ENCODE peak calls at places on chromosomes 7 and 10, in eight cellular contexts. One of them, this sample, is unnamed.

GRCh38 chr10:60521974-60522405 is 132.3 kb upstream of the ANK3 start:
- DNase-seq in activated T-helper 1 cell treated with anti-CD3 and anti-CD28 coated beads, Interleukin-12 subunit alpha, Interleukin-12 subunit beta, Interleukin-2, Interleukin-4 antibody, amounts not matched to agents 30 ng/mL and 10 ng/mL and 1 ng/mL, durations not matched to agents 14 hours and 24 hours and 36 hours: no peak
- DNase-seq in stimulated activated CD4-positive, alpha-beta T cell treated with anti-CD3 and anti-CD28 coated beads, Interleukin-1b, Interleukin-23, amount 100 ng/mL, for 24 hours: no peak
- DNase-seq in GM10248: no peak
- DNase-seq in endothelial cell of umbilical vein: peak; percentile 11
- DNase-seq in PC-9: no peak
- DNase-seq in GM20000: no peak
- DNase-seq in neuronal stem cell: no peak
- DNase-seq in this sample: peak; percentile 6

GRCh38 chr7:28529755-28530154 is 117.4 kb downstream of the CREB5 start:
- DNase-seq in activated T-helper 1 cell treated with anti-CD3 and anti-CD28 coated beads, Interleukin-12 subunit alpha, Interleukin-12 subunit beta, Interleukin-2, Interleukin-4 antibody, amounts not matched to agents 30 ng/mL and 10 ng/mL and 1 ng/mL, durations not matched to agents 14 hours and 24 hours and 36 hours: no peak
- DNase-seq in stimulated activated CD4-positive, alpha-beta T cell treated with anti-CD3 and anti-CD28 coated beads, Interleukin-1b, Interleukin-23, amount 100 ng/mL, for 24 hours: no peak
- DNase-seq in GM10248: no peak
- DNase-seq in endothelial cell of umbilical vein: no peak
- DNase-seq in PC-9: no peak
- DNase-seq in GM20000: no peak
- DNase-seq in neuronal stem cell: no peak
- DNase-seq in this sample: no peak

GRCh38 chr7:142556745-142557144 is 192.5 kb upstream of the PRSS1 start:
- DNase-seq in activated T-helper 1 cell treated with anti-CD3 and anti-CD28 coated beads, Interleukin-12 subunit alpha, Interleukin-12 subunit beta, Interleukin-2, Interleukin-4 antibody, amounts not matched to agents 30 ng/mL and 10 ng/mL and 1 ng/mL, durations not matched to agents 14 hours and 24 hours and 36 hours: no peak
- DNase-seq in stimulated activated CD4-positive, alpha-beta T cell treated with anti-CD3 and anti-CD28 coated beads, Interleukin-1b, Interleukin-23, amount 100 ng/mL, for 24 hours: no peak
- DNase-seq in GM10248: no peak
- DNase-seq in endothelial cell of umbilical vein: peak; percentile 91
- DNase-seq in PC-9: peak; percentile 98
- DNase-seq in GM20000: no peak
- DNase-seq in neuronal stem cell: no peak
- DNase-seq in this sample: no peak

GRCh38 chr7:100949931-100950443 is 653 bp downstream of the MUC3A start:
- DNase-seq in activated T-helper 1 cell treated with anti-CD3 and anti-CD28 coated beads, Interleukin-12 subunit alpha, Interleukin-12 subunit beta, Interleukin-2, Interleukin-4 antibody, amounts not matched to agents 30 ng/mL and 10 ng/mL and 1 ng/mL, durations not matched to agents 14 hours and 24 hours and 36 hours: no peak
- DNase-seq in stimulated activated CD4-positive, alpha-beta T cell treated with anti-CD3 and anti-CD28 coated beads, Interleukin-1b, Interleukin-23, amount 100 ng/mL, for 24 hours: no peak
- DNase-seq in GM10248: no peak
- DNase-seq in endothelial cell of umbilical vein: no peak
- DNase-seq in PC-9: no peak
- DNase-seq in GM20000: no peak
- DNase-seq in neuronal stem cell: no peak
- DNase-seq in this sample: no peak

GRCh38 chr10:89278034-89278535 is 23.8 kb upstream of the IFIT2 start:
- DNase-seq in activated T-helper 1 cell treated with anti-CD3 and anti-CD28 coated beads, Interleukin-12 subunit alpha, Interleukin-12 subunit beta, Interleukin-2, Interleukin-4 antibody, amounts not matched to agents 30 ng/mL and 10 ng/mL and 1 ng/mL, durations not matched to agents 14 hours and 24 hours and 36 hours: no peak
- DNase-seq in stimulated activated CD4-positive, alpha-beta T cell treated with anti-CD3 and anti-CD28 coated beads, Interleukin-1b, Interleukin-23, amount 100 ng/mL, for 24 hours: no peak
- DNase-seq in GM10248: no peak
- DNase-seq in endothelial cell of umbilical vein: peak; percentile 98
- DNase-seq in PC-9: peak; percentile 96
- DNase-seq in GM20000: no peak
- DNase-seq in neuronal stem cell: no peak
- DNase-seq in this sample: no peak

GRCh38 chr10:132974249-132974796 is 32.0 kb upstream of the CFAP46 start:
- DNase-seq in activated T-helper 1 cell treated with anti-CD3 and anti-CD28 coated beads, Interleukin-12 subunit alpha, Interleukin-12 subunit beta, Interleukin-2, Interleukin-4 antibody, amounts not matched to agents 30 ng/mL and 10 ng/mL and 1 ng/mL, durations not matched to agents 14 hours and 24 hours and 36 hours: no peak
- DNase-seq in stimulated activated CD4-positive, alpha-beta T cell treated with anti-CD3 and anti-CD28 coated beads, Interleukin-1b, Interleukin-23, amount 100 ng/mL, for 24 hours: no peak
- DNase-seq in GM10248: no peak
- DNase-seq in endothelial cell of umbilical vein: no peak
- DNase-seq in PC-9: no peak
- DNase-seq in GM20000: no peak
- DNase-seq in neuronal stem cell: no peak
- DNase-seq in this sample: no peak

GRCh38 chr10:26292058-26292457 is 75.5 kb downstream of the GAD2 start:
- DNase-seq in activated T-helper 1 cell treated with anti-CD3 and anti-CD28 coated beads, Interleukin-12 subunit alpha, Interleukin-12 subunit beta, Interleukin-2, Interleukin-4 antibody, amounts not matched to agents 30 ng/mL and 10 ng/mL and 1 ng/mL, durations not matched to agents 14 hours and 24 hours and 36 hours: no peak
- DNase-seq in stimulated activated CD4-positive, alpha-beta T cell treated with anti-CD3 and anti-CD28 coated beads, Interleukin-1b, Interleukin-23, amount 100 ng/mL, for 24 hours: no peak
- DNase-seq in GM10248: no peak
- DNase-seq in endothelial cell of umbilical vein: no peak
- DNase-seq in PC-9: no peak
- DNase-seq in GM20000: no peak
- DNase-seq in neuronal stem cell: peak; percentile 83
- DNase-seq in this sample: no peak

GRCh38 chr10:57880441-57881301 is 387.0 kb downstream of the IPMK start:
- DNase-seq in activated T-helper 1 cell treated with anti-CD3 and anti-CD28 coated beads, Interleukin-12 subunit alpha, Interleukin-12 subunit beta, Interleukin-2, Interleukin-4 antibody, amounts not matched to agents 30 ng/mL and 10 ng/mL and 1 ng/mL, durations not matched to agents 14 hours and 24 hours and 36 hours: no peak
- DNase-seq in stimulated activated CD4-positive, alpha-beta T cell treated with anti-CD3 and anti-CD28 coated beads, Interleukin-1b, Interleukin-23, amount 100 ng/mL, for 24 hours: no peak
- DNase-seq in GM10248: no peak
- DNase-seq in endothelial cell of umbilical vein: no peak
- DNase-seq in PC-9: no peak
- DNase-seq in GM20000: no peak
- DNase-seq in neuronal stem cell: no peak
- DNase-seq in this sample: no peak

GRCh38 chr7:110309941-110310340 is 781.0 kb upstream of the LRRN3 start:
- DNase-seq in activated T-helper 1 cell treated with anti-CD3 and anti-CD28 coated beads, Interleukin-12 subunit alpha, Interleukin-12 subunit beta, Interleukin-2, Interleukin-4 antibody, amounts not matched to agents 30 ng/mL and 10 ng/mL and 1 ng/mL, durations not matched to agents 14 hours and 24 hours and 36 hours: no peak
- DNase-seq in stimulated activated CD4-positive, alpha-beta T cell treated with anti-CD3 and anti-CD28 coated beads, Interleukin-1b, Interleukin-23, amount 100 ng/mL, for 24 hours: no peak
- DNase-seq in GM10248: no peak
- DNase-seq in endothelial cell of umbilical vein: no peak
- DNase-seq in PC-9: no peak
- DNase-seq in GM20000: no peak
- DNase-seq in neuronal stem cell: no peak
- DNase-seq in this sample: no peak

GRCh38 chr7:84492128-84492527 is 297.5 kb upstream of the SEMA3A start:
- DNase-seq in activated T-helper 1 cell treated with anti-CD3 and anti-CD28 coated beads, Interleukin-12 subunit alpha, Interleukin-12 subunit beta, Interleukin-2, Interleukin-4 antibody, amounts not matched to agents 30 ng/mL and 10 ng/mL and 1 ng/mL, durations not matched to agents 14 hours and 24 hours and 36 hours: no peak
- DNase-seq in stimulated activated CD4-positive, alpha-beta T cell treated with anti-CD3 and anti-CD28 coated beads, Interleukin-1b, Interleukin-23, amount 100 ng/mL, for 24 hours: no peak
- DNase-seq in GM10248: no peak
- DNase-seq in endothelial cell of umbilical vein: no peak
- DNase-seq in PC-9: no peak
- DNase-seq in GM20000: no peak
- DNase-seq in neuronal stem cell: no peak
- DNase-seq in this sample: no peak

GRCh38 chr7:155532792-155533119 is 13.6 kb downstream of the CNPY1 start:
- DNase-seq in activated T-helper 1 cell treated with anti-CD3 and anti-CD28 coated beads, Interleukin-12 subunit alpha, Interleukin-12 subunit beta, Interleukin-2, Interleukin-4 antibody, amounts not matched to agents 30 ng/mL and 10 ng/mL and 1 ng/mL, durations not matched to agents 14 hours and 24 hours and 36 hours: no peak
- DNase-seq in stimulated activated CD4-positive, alpha-beta T cell treated with anti-CD3 and anti-CD28 coated beads, Interleukin-1b, Interleukin-23, amount 100 ng/mL, for 24 hours: no peak
- DNase-seq in GM10248: no peak
- DNase-seq in endothelial cell of umbilical vein: no peak
- DNase-seq in PC-9: no peak
- DNase-seq in GM20000: no peak
- DNase-seq in neuronal stem cell: no peak
- DNase-seq in this sample: no peak

GRCh38 chr7:50534690-50535290 is 30.4 kb downstream of the DDC start:
- DNase-seq in activated T-helper 1 cell treated with anti-CD3 and anti-CD28 coated beads, Interleukin-12 subunit alpha, Interleukin-12 subunit beta, Interleukin-2, Interleukin-4 antibody, amounts not matched to agents 30 ng/mL and 10 ng/mL and 1 ng/mL, durations not matched to agents 14 hours and 24 hours and 36 hours: no peak
- DNase-seq in stimulated activated CD4-positive, alpha-beta T cell treated with anti-CD3 and anti-CD28 coated beads, Interleukin-1b, Interleukin-23, amount 100 ng/mL, for 24 hours: no peak
- DNase-seq in GM10248: no peak
- DNase-seq in endothelial cell of umbilical vein: peak; percentile 94
- DNase-seq in PC-9: peak; percentile 100
- DNase-seq in GM20000: no peak
- DNase-seq in neuronal stem cell: no peak
- DNase-seq in this sample: peak; percentile 36

GRCh38 chr10:80670774-80671173 is 133.1 kb downstream of the SH2D4B start:
- DNase-seq in activated T-helper 1 cell treated with anti-CD3 and anti-CD28 coated beads, Interleukin-12 subunit alpha, Interleukin-12 subunit beta, Interleukin-2, Interleukin-4 antibody, amounts not matched to agents 30 ng/mL and 10 ng/mL and 1 ng/mL, durations not matched to agents 14 hours and 24 hours and 36 hours: no peak
- DNase-seq in stimulated activated CD4-positive, alpha-beta T cell treated with anti-CD3 and anti-CD28 coated beads, Interleukin-1b, Interleukin-23, amount 100 ng/mL, for 24 hours: no peak
- DNase-seq in GM10248: no peak
- DNase-seq in endothelial cell of umbilical vein: no peak
- DNase-seq in PC-9: no peak
- DNase-seq in GM20000: no peak
- DNase-seq in neuronal stem cell: no peak
- DNase-seq in this sample: no peak

GRCh38 chr7:30422922-30423321 is 55.7 kb downstream of the NOD1 start:
- DNase-seq in activated T-helper 1 cell treated with anti-CD3 and anti-CD28 coated beads, Interleukin-12 subunit alpha, Interleukin-12 subunit beta, Interleukin-2, Interleukin-4 antibody, amounts not matched to agents 30 ng/mL and 10 ng/mL and 1 ng/mL, durations not matched to agents 14 hours and 24 hours and 36 hours: no peak
- DNase-seq in stimulated activated CD4-positive, alpha-beta T cell treated with anti-CD3 and anti-CD28 coated beads, Interleukin-1b, Interleukin-23, amount 100 ng/mL, for 24 hours: no peak
- DNase-seq in GM10248: peak; percentile 2
- DNase-seq in endothelial cell of umbilical vein: peak; percentile 63
- DNase-seq in PC-9: no peak
- DNase-seq in GM20000: no peak
- DNase-seq in neuronal stem cell: no peak
- DNase-seq in this sample: no peak

GRCh38 chr10:87646192-87646909 is 13.3 kb upstream of the PAPSS2 start:
- DNase-seq in activated T-helper 1 cell treated with anti-CD3 and anti-CD28 coated beads, Interleukin-12 subunit alpha, Interleukin-12 subunit beta, Interleukin-2, Interleukin-4 antibody, amounts not matched to agents 30 ng/mL and 10 ng/mL and 1 ng/mL, durations not matched to agents 14 hours and 24 hours and 36 hours: no peak
- DNase-seq in stimulated activated CD4-positive, alpha-beta T cell treated with anti-CD3 and anti-CD28 coated beads, Interleukin-1b, Interleukin-23, amount 100 ng/mL, for 24 hours: no peak
- DNase-seq in GM10248: no peak
- DNase-seq in endothelial cell of umbilical vein: no peak
- DNase-seq in PC-9: peak; percentile 43
- DNase-seq in GM20000: no peak
- DNase-seq in neuronal stem cell: no peak
- DNase-seq in this sample: no peak

GRCh38 chr10:34504534-34504933 is 310.6 kb downstream of the PARD3 start:
- DNase-seq in activated T-helper 1 cell treated with anti-CD3 and anti-CD28 coated beads, Interleukin-12 subunit alpha, Interleukin-12 subunit beta, Interleukin-2, Interleukin-4 antibody, amounts not matched to agents 30 ng/mL and 10 ng/mL and 1 ng/mL, durations not matched to agents 14 hours and 24 hours and 36 hours: no peak
- DNase-seq in stimulated activated CD4-positive, alpha-beta T cell treated with anti-CD3 and anti-CD28 coated beads, Interleukin-1b, Interleukin-23, amount 100 ng/mL, for 24 hours: no peak
- DNase-seq in GM10248: no peak
- DNase-seq in endothelial cell of umbilical vein: peak; percentile 19
- DNase-seq in PC-9: peak; percentile 75
- DNase-seq in GM20000: no peak
- DNase-seq in neuronal stem cell: no peak
- DNase-seq in this sample: no peak

GRCh38 chr7:151235091-151235787 is 3.0 kb downstream of the CHPF2 start:
- DNase-seq in activated T-helper 1 cell treated with anti-CD3 and anti-CD28 coated beads, Interleukin-12 subunit alpha, Interleukin-12 subunit beta, Interleukin-2, Interleukin-4 antibody, amounts not matched to agents 30 ng/mL and 10 ng/mL and 1 ng/mL, durations not matched to agents 14 hours and 24 hours and 36 hours: no peak
- DNase-seq in stimulated activated CD4-positive, alpha-beta T cell treated with anti-CD3 and anti-CD28 coated beads, Interleukin-1b, Interleukin-23, amount 100 ng/mL, for 24 hours: no peak
- DNase-seq in GM10248: no peak
- DNase-seq in endothelial cell of umbilical vein: no peak
- DNase-seq in PC-9: no peak
- DNase-seq in GM20000: no peak
- DNase-seq in neuronal stem cell: no peak
- DNase-seq in this sample: no peak

GRCh38 chr7:98802088-98802780 is 67.6 kb downstream of the TMEM130 start:
- DNase-seq in activated T-helper 1 cell treated with anti-CD3 and anti-CD28 coated beads, Interleukin-12 subunit alpha, Interleukin-12 subunit beta, Interleukin-2, Interleukin-4 antibody, amounts not matched to agents 30 ng/mL and 10 ng/mL and 1 ng/mL, durations not matched to agents 14 hours and 24 hours and 36 hours: no peak
- DNase-seq in stimulated activated CD4-positive, alpha-beta T cell treated with anti-CD3 and anti-CD28 coated beads, Interleukin-1b, Interleukin-23, amount 100 ng/mL, for 24 hours: no peak
- DNase-seq in GM10248: peak; percentile 84
- DNase-seq in endothelial cell of umbilical vein: no peak
- DNase-seq in PC-9: peak; percentile 72
- DNase-seq in GM20000: peak; percentile 83
- DNase-seq in neuronal stem cell: peak; percentile 55
- DNase-seq in this sample: no peak

GRCh38 chr10:128896964-128897363 is 570.1 kb upstream of the MGMT start:
- DNase-seq in activated T-helper 1 cell treated with anti-CD3 and anti-CD28 coated beads, Interleukin-12 subunit alpha, Interleukin-12 subunit beta, Interleukin-2, Interleukin-4 antibody, amounts not matched to agents 30 ng/mL and 10 ng/mL and 1 ng/mL, durations not matched to agents 14 hours and 24 hours and 36 hours: no peak
- DNase-seq in stimulated activated CD4-positive, alpha-beta T cell treated with anti-CD3 and anti-CD28 coated beads, Interleukin-1b, Interleukin-23, amount 100 ng/mL, for 24 hours: no peak
- DNase-seq in GM10248: no peak
- DNase-seq in endothelial cell of umbilical vein: no peak
- DNase-seq in PC-9: no peak
- DNase-seq in GM20000: no peak
- DNase-seq in neuronal stem cell: no peak
- DNase-seq in this sample: no peak

GRCh38 chr10:128257404-128257803 is 131.2 kb upstream of the MKI67 start:
- DNase-seq in activated T-helper 1 cell treated with anti-CD3 and anti-CD28 coated beads, Interleukin-12 subunit alpha, Interleukin-12 subunit beta, Interleukin-2, Interleukin-4 antibody, amounts not matched to agents 30 ng/mL and 10 ng/mL and 1 ng/mL, durations not matched to agents 14 hours and 24 hours and 36 hours: no peak
- DNase-seq in stimulated activated CD4-positive, alpha-beta T cell treated with anti-CD3 and anti-CD28 coated beads, Interleukin-1b, Interleukin-23, amount 100 ng/mL, for 24 hours: no peak
- DNase-seq in GM10248: no peak
- DNase-seq in endothelial cell of umbilical vein: no peak
- DNase-seq in PC-9: no peak
- DNase-seq in GM20000: no peak
- DNase-seq in neuronal stem cell: no peak
- DNase-seq in this sample: no peak

GRCh38 chr7:5695709-5696345 is 85.6 kb downstream of the RNF216 start:
- DNase-seq in activated T-helper 1 cell treated with anti-CD3 and anti-CD28 coated beads, Interleukin-12 subunit alpha, Interleukin-12 subunit beta, Interleukin-2, Interleukin-4 antibody, amounts not matched to agents 30 ng/mL and 10 ng/mL and 1 ng/mL, durations not matched to agents 14 hours and 24 hours and 36 hours: no peak
- DNase-seq in stimulated activated CD4-positive, alpha-beta T cell treated with anti-CD3 and anti-CD28 coated beads, Interleukin-1b, Interleukin-23, amount 100 ng/mL, for 24 hours: no peak
- DNase-seq in GM10248: no peak
- DNase-seq in endothelial cell of umbilical vein: no peak
- DNase-seq in PC-9: no peak
- DNase-seq in GM20000: no peak
- DNase-seq in neuronal stem cell: no peak
- DNase-seq in this sample: no peak

GRCh38 chr7:50640779-50641178 is 75.6 kb upstream of the DDC start:
- DNase-seq in activated T-helper 1 cell treated with anti-CD3 and anti-CD28 coated beads, Interleukin-12 subunit alpha, Interleukin-12 subunit beta, Interleukin-2, Interleukin-4 antibody, amounts not matched to agents 30 ng/mL and 10 ng/mL and 1 ng/mL, durations not matched to agents 14 hours and 24 hours and 36 hours: no peak
- DNase-seq in stimulated activated CD4-positive, alpha-beta T cell treated with anti-CD3 and anti-CD28 coated beads, Interleukin-1b, Interleukin-23, amount 100 ng/mL, for 24 hours: no peak
- DNase-seq in GM10248: no peak
- DNase-seq in endothelial cell of umbilical vein: no peak
- DNase-seq in PC-9: no peak
- DNase-seq in GM20000: no peak
- DNase-seq in neuronal stem cell: no peak
- DNase-seq in this sample: no peak

GRCh38 chr10:7410306-7410799 is 481 bp downstream of the SFMBT2 start:
- DNase-seq in activated T-helper 1 cell treated with anti-CD3 and anti-CD28 coated beads, Interleukin-12 subunit alpha, Interleukin-12 subunit beta, Interleukin-2, Interleukin-4 antibody, amounts not matched to agents 30 ng/mL and 10 ng/mL and 1 ng/mL, durations not matched to agents 14 hours and 24 hours and 36 hours: peak; percentile 15
- DNase-seq in stimulated activated CD4-positive, alpha-beta T cell treated with anti-CD3 and anti-CD28 coated beads, Interleukin-1b, Interleukin-23, amount 100 ng/mL, for 24 hours: no peak
- DNase-seq in GM10248: peak; percentile 42
- DNase-seq in endothelial cell of umbilical vein: no peak
- DNase-seq in PC-9: no peak
- DNase-seq in GM20000: peak; percentile 53
- DNase-seq in neuronal stem cell: no peak
- DNase-seq in this sample: no peak

GRCh38 chr7:28488061-28488791 is 75.9 kb downstream of the CREB5 start:
- DNase-seq in activated T-helper 1 cell treated with anti-CD3 and anti-CD28 coated beads, Interleukin-12 subunit alpha, Interleukin-12 subunit beta, Interleukin-2, Interleukin-4 antibody, amounts not matched to agents 30 ng/mL and 10 ng/mL and 1 ng/mL, durations not matched to agents 14 hours and 24 hours and 36 hours: no peak
- DNase-seq in stimulated activated CD4-positive, alpha-beta T cell treated with anti-CD3 and anti-CD28 coated beads, Interleukin-1b, Interleukin-23, amount 100 ng/mL, for 24 hours: no peak
- DNase-seq in GM10248: no peak
- DNase-seq in endothelial cell of umbilical vein: no peak
- DNase-seq in PC-9: peak; percentile 41
- DNase-seq in GM20000: no peak
- DNase-seq in neuronal stem cell: no peak
- DNase-seq in this sample: no peak

GRCh38 chr7:101125989-101126650 is 784 bp upstream of the SERPINE1 start:
- DNase-seq in activated T-helper 1 cell treated with anti-CD3 and anti-CD28 coated beads, Interleukin-12 subunit alpha, Interleukin-12 subunit beta, Interleukin-2, Interleukin-4 antibody, amounts not matched to agents 30 ng/mL and 10 ng/mL and 1 ng/mL, durations not matched to agents 14 hours and 24 hours and 36 hours: no peak
- DNase-seq in stimulated activated CD4-positive, alpha-beta T cell treated with anti-CD3 and anti-CD28 coated beads, Interleukin-1b, Interleukin-23, amount 100 ng/mL, for 24 hours: no peak
- DNase-seq in GM10248: peak; percentile 43
- DNase-seq in endothelial cell of umbilical vein: peak; percentile 94
- DNase-seq in PC-9: peak; percentile 88
- DNase-seq in GM20000: no peak
- DNase-seq in neuronal stem cell: no peak
- DNase-seq in this sample: no peak

GRCh38 chr7:100694196-100694745 is at the start of gene GIGYF1:
- DNase-seq in activated T-helper 1 cell treated with anti-CD3 and anti-CD28 coated beads, Interleukin-12 subunit alpha, Interleukin-12 subunit beta, Interleukin-2, Interleukin-4 antibody, amounts not matched to agents 30 ng/mL and 10 ng/mL and 1 ng/mL, durations not matched to agents 14 hours and 24 hours and 36 hours: peak; percentile 66
- DNase-seq in stimulated activated CD4-positive, alpha-beta T cell treated with anti-CD3 and anti-CD28 coated beads, Interleukin-1b, Interleukin-23, amount 100 ng/mL, for 24 hours: peak; percentile 48
- DNase-seq in GM10248: peak; percentile 86
- DNase-seq in endothelial cell of umbilical vein: peak; percentile 35
- DNase-seq in PC-9: no peak
- DNase-seq in GM20000: peak; percentile 93
- DNase-seq in neuronal stem cell: no peak
- DNase-seq in this sample: peak; percentile 80

GRCh38 chr7:774161-775109 is 47.4 kb upstream of the PRKAR1B start:
- DNase-seq in activated T-helper 1 cell treated with anti-CD3 and anti-CD28 coated beads, Interleukin-12 subunit alpha, Interleukin-12 subunit beta, Interleukin-2, Interleukin-4 antibody, amounts not matched to agents 30 ng/mL and 10 ng/mL and 1 ng/mL, durations not matched to agents 14 hours and 24 hours and 36 hours: peak; percentile 44
- DNase-seq in stimulated activated CD4-positive, alpha-beta T cell treated with anti-CD3 and anti-CD28 coated beads, Interleukin-1b, Interleukin-23, amount 100 ng/mL, for 24 hours: peak; percentile 53
- DNase-seq in GM10248: peak; percentile 81
- DNase-seq in endothelial cell of umbilical vein: peak; percentile 34
- DNase-seq in PC-9: no peak
- DNase-seq in GM20000: peak; percentile 85
- DNase-seq in neuronal stem cell: peak; percentile 51
- DNase-seq in this sample: no peak

GRCh38 chr10:100982916-100983830 is 4.1 kb downstream of the MRPL43 start:
- DNase-seq in activated T-helper 1 cell treated with anti-CD3 and anti-CD28 coated beads, Interleukin-12 subunit alpha, Interleukin-12 subunit beta, Interleukin-2, Interleukin-4 antibody, amounts not matched to agents 30 ng/mL and 10 ng/mL and 1 ng/mL, durations not matched to agents 14 hours and 24 hours and 36 hours: no peak
- DNase-seq in stimulated activated CD4-positive, alpha-beta T cell treated with anti-CD3 and anti-CD28 coated beads, Interleukin-1b, Interleukin-23, amount 100 ng/mL, for 24 hours: no peak
- DNase-seq in GM10248: no peak
- DNase-seq in endothelial cell of umbilical vein: no peak
- DNase-seq in PC-9: no peak
- DNase-seq in GM20000: no peak
- DNase-seq in neuronal stem cell: no peak
- DNase-seq in this sample: no peak

GRCh38 chr7:5360451-5360850 is 63.2 kb downstream of the TNRC18 start:
- DNase-seq in activated T-helper 1 cell treated with anti-CD3 and anti-CD28 coated beads, Interleukin-12 subunit alpha, Interleukin-12 subunit beta, Interleukin-2, Interleukin-4 antibody, amounts not matched to agents 30 ng/mL and 10 ng/mL and 1 ng/mL, durations not matched to agents 14 hours and 24 hours and 36 hours: no peak
- DNase-seq in stimulated activated CD4-positive, alpha-beta T cell treated with anti-CD3 and anti-CD28 coated beads, Interleukin-1b, Interleukin-23, amount 100 ng/mL, for 24 hours: no peak
- DNase-seq in GM10248: no peak
- DNase-seq in endothelial cell of umbilical vein: no peak
- DNase-seq in PC-9: no peak
- DNase-seq in GM20000: no peak
- DNase-seq in neuronal stem cell: no peak
- DNase-seq in this sample: no peak

GRCh38 chr10:11678074-11678793 is 63.9 kb upstream of the ECHDC3 start:
- DNase-seq in activated T-helper 1 cell treated with anti-CD3 and anti-CD28 coated beads, Interleukin-12 subunit alpha, Interleukin-12 subunit beta, Interleukin-2, Interleukin-4 antibody, amounts not matched to agents 30 ng/mL and 10 ng/mL and 1 ng/mL, durations not matched to agents 14 hours and 24 hours and 36 hours: no peak
- DNase-seq in stimulated activated CD4-positive, alpha-beta T cell treated with anti-CD3 and anti-CD28 coated beads, Interleukin-1b, Interleukin-23, amount 100 ng/mL, for 24 hours: no peak
- DNase-seq in GM10248: peak; percentile 77
- DNase-seq in endothelial cell of umbilical vein: no peak
- DNase-seq in PC-9: peak; percentile 45
- DNase-seq in GM20000: peak; percentile 72
- DNase-seq in neuronal stem cell: no peak
- DNase-seq in this sample: no peak

GRCh38 chr10:121722665-121723064 is 124.4 kb upstream of the FGFR2 start:
- DNase-seq in activated T-helper 1 cell treated with anti-CD3 and anti-CD28 coated beads, Interleukin-12 subunit alpha, Interleukin-12 subunit beta, Interleukin-2, Interleukin-4 antibody, amounts not matched to agents 30 ng/mL and 10 ng/mL and 1 ng/mL, durations not matched to agents 14 hours and 24 hours and 36 hours: no peak
- DNase-seq in stimulated activated CD4-positive, alpha-beta T cell treated with anti-CD3 and anti-CD28 coated beads, Interleukin-1b, Interleukin-23, amount 100 ng/mL, for 24 hours: no peak
- DNase-seq in GM10248: no peak
- DNase-seq in endothelial cell of umbilical vein: no peak
- DNase-seq in PC-9: no peak
- DNase-seq in GM20000: no peak
- DNase-seq in neuronal stem cell: no peak
- DNase-seq in this sample: no peak

GRCh38 chr10:117444497-117445040 is 69.3 kb upstream of the PDZD8 start:
- DNase-seq in activated T-helper 1 cell treated with anti-CD3 and anti-CD28 coated beads, Interleukin-12 subunit alpha, Interleukin-12 subunit beta, Interleukin-2, Interleukin-4 antibody, amounts not matched to agents 30 ng/mL and 10 ng/mL and 1 ng/mL, durations not matched to agents 14 hours and 24 hours and 36 hours: no peak
- DNase-seq in stimulated activated CD4-positive, alpha-beta T cell treated with anti-CD3 and anti-CD28 coated beads, Interleukin-1b, Interleukin-23, amount 100 ng/mL, for 24 hours: no peak
- DNase-seq in GM10248: no peak
- DNase-seq in endothelial cell of umbilical vein: no peak
- DNase-seq in PC-9: no peak
- DNase-seq in GM20000: no peak
- DNase-seq in neuronal stem cell: no peak
- DNase-seq in this sample: no peak

GRCh38 chr10:132984008-132984295 is 41.6 kb upstream of the CFAP46 start:
- DNase-seq in activated T-helper 1 cell treated with anti-CD3 and anti-CD28 coated beads, Interleukin-12 subunit alpha, Interleukin-12 subunit beta, Interleukin-2, Interleukin-4 antibody, amounts not matched to agents 30 ng/mL and 10 ng/mL and 1 ng/mL, durations not matched to agents 14 hours and 24 hours and 36 hours: no peak
- DNase-seq in stimulated activated CD4-positive, alpha-beta T cell treated with anti-CD3 and anti-CD28 coated beads, Interleukin-1b, Interleukin-23, amount 100 ng/mL, for 24 hours: no peak
- DNase-seq in GM10248: no peak
- DNase-seq in endothelial cell of umbilical vein: no peak
- DNase-seq in PC-9: no peak
- DNase-seq in GM20000: no peak
- DNase-seq in neuronal stem cell: no peak
- DNase-seq in this sample: no peak

GRCh38 chr10:3850999-3851937 is 66.3 kb upstream of the KLF6 start:
- DNase-seq in activated T-helper 1 cell treated with anti-CD3 and anti-CD28 coated beads, Interleukin-12 subunit alpha, Interleukin-12 subunit beta, Interleukin-2, Interleukin-4 antibody, amounts not matched to agents 30 ng/mL and 10 ng/mL and 1 ng/mL, durations not matched to agents 14 hours and 24 hours and 36 hours: no peak
- DNase-seq in stimulated activated CD4-positive, alpha-beta T cell treated with anti-CD3 and anti-CD28 coated beads, Interleukin-1b, Interleukin-23, amount 100 ng/mL, for 24 hours: no peak
- DNase-seq in GM10248: peak; percentile 52
- DNase-seq in endothelial cell of umbilical vein: peak; percentile 78
- DNase-seq in PC-9: peak; percentile 79
- DNase-seq in GM20000: no peak
- DNase-seq in neuronal stem cell: no peak
- DNase-seq in this sample: no peak